ENCODE peak calls at places on chromosomes 16 and 17, in nine cellular contexts. One of them, this sample, is unnamed.

GRCh38 chr17:73214851-73215250 is 22.0 kb downstream of the COG1 start:
- DNase-seq in A673: no peak
- DNase-seq in IMR-90: no peak
- DNase-seq in heart left ventricle: no peak
- DNase-seq in right cardiac atrium: no peak
- DNase-seq in body of pancreas: no peak
- DNase-seq in aorta: no peak
- DNase-seq in naive thymus-derived CD4-positive, alpha-beta T cell: no peak
- DNase-seq in tibial nerve: no peak
- DNase-seq in this sample: no peak

GRCh38 chr17:19830061-19830460 is 37.7 kb downstream of the ULK2 start:
- DNase-seq in naive thymus-derived CD4-positive, alpha-beta T cell: no peak
- DNase-seq in tibial nerve: no peak
- DNase-seq in IMR-90: no peak
- DNase-seq in body of pancreas: no peak
- DNase-seq in aorta: no peak
- DNase-seq in heart left ventricle: no peak
- DNase-seq in A673: no peak
- DNase-seq in right cardiac atrium: no peak
- DNase-seq in this sample: no peak

GRCh38 chr17:231966-232807 is 50.7 kb upstream of the DOC2B start:
- DNase-seq in IMR-90: no peak
- DNase-seq in body of pancreas: peak
- DNase-seq in tibial nerve: no peak
- DNase-seq in A673: no peak
- DNase-seq in heart left ventricle: no peak
- DNase-seq in right cardiac atrium: peak
- DNase-seq in aorta: no peak
- DNase-seq in naive thymus-derived CD4-positive, alpha-beta T cell: no peak
- DNase-seq in this sample: peak

GRCh38 chr16:69166946-69167930 is 19.7 kb upstream of the SNTB2 start:
- DNase-seq in IMR-90: peak
- DNase-seq in A673: no peak
- DNase-seq in body of pancreas: no peak
- DNase-seq in aorta: no peak
- DNase-seq in naive thymus-derived CD4-positive, alpha-beta T cell: no peak
- DNase-seq in heart left ventricle: no peak
- DNase-seq in tibial nerve: no peak
- DNase-seq in right cardiac atrium: no peak
- DNase-seq in this sample: no peak

GRCh38 chr17:39700148-39700987 is 504 bp downstream of the ERBB2 start:
- DNase-seq in A673: peak
- DNase-seq in body of pancreas: peak
- DNase-seq in aorta: peak
- DNase-seq in IMR-90: peak
- DNase-seq in tibial nerve: no peak
- DNase-seq in naive thymus-derived CD4-positive, alpha-beta T cell: no peak
- DNase-seq in heart left ventricle: no peak
- DNase-seq in right cardiac atrium: peak
- DNase-seq in this sample: no peak

GRCh38 chr17:36946726-36947091 is 2.0 kb upstream of the AATF start:
- DNase-seq in tibial nerve: no peak
- DNase-seq in aorta: no peak
- DNase-seq in body of pancreas: no peak
- DNase-seq in A673: no peak
- DNase-seq in IMR-90: no peak
- DNase-seq in naive thymus-derived CD4-positive, alpha-beta T cell: no peak
- DNase-seq in heart left ventricle: no peak
- DNase-seq in right cardiac atrium: no peak
- DNase-seq in this sample: no peak

GRCh38 chr16:67158637-67159600 is 790 bp downstream of the TRADD start:
- DNase-seq in tibial nerve: no peak
- DNase-seq in aorta: peak
- DNase-seq in body of pancreas: peak
- DNase-seq in heart left ventricle: peak
- DNase-seq in A673: peak
- DNase-seq in IMR-90: no peak
- DNase-seq in right cardiac atrium: peak
- DNase-seq in naive thymus-derived CD4-positive, alpha-beta T cell: peak
- DNase-seq in this sample: peak

GRCh38 chr16:7397901-7398300 is 65.3 kb downstream of the RBFOX1 start:
- DNase-seq in aorta: no peak
- DNase-seq in right cardiac atrium: no peak
- DNase-seq in IMR-90: no peak
- DNase-seq in heart left ventricle: no peak
- DNase-seq in naive thymus-derived CD4-positive, alpha-beta T cell: no peak
- DNase-seq in body of pancreas: no peak
- DNase-seq in A673: peak
- DNase-seq in tibial nerve: no peak
- DNase-seq in this sample: no peak

GRCh38 chr16:74455213-74455612 is 33.9 kb upstream of the CLEC18B start:
- DNase-seq in IMR-90: peak
- DNase-seq in right cardiac atrium: no peak
- DNase-seq in aorta: no peak
- DNase-seq in naive thymus-derived CD4-positive, alpha-beta T cell: no peak
- DNase-seq in heart left ventricle: no peak
- DNase-seq in tibial nerve: no peak
- DNase-seq in body of pancreas: no peak
- DNase-seq in A673: no peak
- DNase-seq in this sample: no peak

GRCh38 chr17:20022701-20023100 is 13.5 kb downstream of the SPECC1 start:
- DNase-seq in A673: no peak
- DNase-seq in right cardiac atrium: no peak
- DNase-seq in heart left ventricle: no peak
- DNase-seq in body of pancreas: no peak
- DNase-seq in IMR-90: no peak
- DNase-seq in tibial nerve: no peak
- DNase-seq in naive thymus-derived CD4-positive, alpha-beta T cell: no peak
- DNase-seq in aorta: no peak
- DNase-seq in this sample: no peak

GRCh38 chr17:70047619-70048018 is 27.4 kb upstream of the KCNJ16 start:
- DNase-seq in heart left ventricle: no peak
- DNase-seq in naive thymus-derived CD4-positive, alpha-beta T cell: no peak
- DNase-seq in A673: no peak
- DNase-seq in right cardiac atrium: no peak
- DNase-seq in aorta: no peak
- DNase-seq in IMR-90: no peak
- DNase-seq in body of pancreas: no peak
- DNase-seq in tibial nerve: no peak
- DNase-seq in this sample: no peak

GRCh38 chr16:84315422-84315821 is 20.7 kb downstream of the WFDC1 start:
- DNase-seq in right cardiac atrium: no peak
- DNase-seq in IMR-90: peak
- DNase-seq in aorta: no peak
- DNase-seq in body of pancreas: no peak
- DNase-seq in A673: no peak
- DNase-seq in heart left ventricle: no peak
- DNase-seq in naive thymus-derived CD4-positive, alpha-beta T cell: no peak
- DNase-seq in tibial nerve: no peak
- DNase-seq in this sample: no peak

GRCh38 chr17:65553646-65554567 is 7.5 kb downstream of the AXIN2 start:
- DNase-seq in naive thymus-derived CD4-positive, alpha-beta T cell: no peak
- DNase-seq in right cardiac atrium: peak
- DNase-seq in tibial nerve: no peak
- DNase-seq in heart left ventricle: no peak
- DNase-seq in IMR-90: peak
- DNase-seq in A673: no peak
- DNase-seq in aorta: no peak
- DNase-seq in body of pancreas: peak
- DNase-seq in this sample: no peak

GRCh38 chr16:86300746-86301480 is 209.4 kb upstream of the FOXF1 start:
- DNase-seq in right cardiac atrium: no peak
- DNase-seq in aorta: no peak
- DNase-seq in tibial nerve: no peak
- DNase-seq in IMR-90: peak
- DNase-seq in heart left ventricle: no peak
- DNase-seq in body of pancreas: no peak
- DNase-seq in naive thymus-derived CD4-positive, alpha-beta T cell: no peak
- DNase-seq in A673: no peak
- DNase-seq in this sample: no peak
- H3K4me3 ChIP-seq in right cardiac atrium: no peak
- H3K4me3 ChIP-seq in aorta: no peak
- H3K4me3 ChIP-seq in tibial nerve: no peak
- H3K4me3 ChIP-seq in IMR-90: peak
- H3K4me3 ChIP-seq in heart left ventricle: no peak
- H3K4me3 ChIP-seq in body of pancreas: no peak
- H3K4me3 ChIP-seq in naive thymus-derived CD4-positive, alpha-beta T cell: no peak
- H3K4me3 ChIP-seq in A673: no peak
- H3K4me3 ChIP-seq in this sample: no peak

DNA sequence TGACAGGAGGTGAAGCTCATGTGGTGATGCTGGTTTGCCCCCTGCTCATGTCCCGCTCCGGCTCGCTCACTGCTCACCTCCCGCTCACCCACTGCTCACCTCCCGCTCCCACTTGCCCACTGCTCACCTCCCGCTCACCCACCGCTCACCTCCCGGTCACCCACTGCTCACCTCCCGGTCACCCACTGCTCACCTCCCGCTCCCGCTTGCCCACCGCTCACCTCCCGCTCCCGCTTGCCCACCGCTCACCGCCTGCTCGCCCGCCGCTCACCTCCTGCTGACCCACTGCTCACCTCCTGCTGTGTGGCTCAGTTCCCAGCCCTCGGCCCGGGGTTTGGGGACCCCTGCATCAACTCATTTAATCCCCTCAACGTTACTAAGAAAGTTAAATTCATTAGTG is 39.1 kb upstream of the SHISA9 start:
- DNase-seq in A673: no peak
- DNase-seq in aorta: no peak
- DNase-seq in heart left ventricle: no peak
- DNase-seq in IMR-90: no peak
- DNase-seq in naive thymus-derived CD4-positive, alpha-beta T cell: no peak
- DNase-seq in body of pancreas: no peak
- DNase-seq in tibial nerve: no peak
- DNase-seq in right cardiac atrium: no peak
- DNase-seq in this sample: no peak
- H3K27ac ChIP-seq in A673: no peak
- H3K27ac ChIP-seq in aorta: no peak
- H3K27ac ChIP-seq in heart left ventricle: no peak
- H3K27ac ChIP-seq in IMR-90: no peak
- H3K27ac ChIP-seq in naive thymus-derived CD4-positive, alpha-beta T cell: no peak
- H3K27ac ChIP-seq in body of pancreas: no peak
- H3K27ac ChIP-seq in tibial nerve: no peak
- H3K27ac ChIP-seq in right cardiac atrium: no peak
- H3K27ac ChIP-seq in this sample: no peak

DNA sequence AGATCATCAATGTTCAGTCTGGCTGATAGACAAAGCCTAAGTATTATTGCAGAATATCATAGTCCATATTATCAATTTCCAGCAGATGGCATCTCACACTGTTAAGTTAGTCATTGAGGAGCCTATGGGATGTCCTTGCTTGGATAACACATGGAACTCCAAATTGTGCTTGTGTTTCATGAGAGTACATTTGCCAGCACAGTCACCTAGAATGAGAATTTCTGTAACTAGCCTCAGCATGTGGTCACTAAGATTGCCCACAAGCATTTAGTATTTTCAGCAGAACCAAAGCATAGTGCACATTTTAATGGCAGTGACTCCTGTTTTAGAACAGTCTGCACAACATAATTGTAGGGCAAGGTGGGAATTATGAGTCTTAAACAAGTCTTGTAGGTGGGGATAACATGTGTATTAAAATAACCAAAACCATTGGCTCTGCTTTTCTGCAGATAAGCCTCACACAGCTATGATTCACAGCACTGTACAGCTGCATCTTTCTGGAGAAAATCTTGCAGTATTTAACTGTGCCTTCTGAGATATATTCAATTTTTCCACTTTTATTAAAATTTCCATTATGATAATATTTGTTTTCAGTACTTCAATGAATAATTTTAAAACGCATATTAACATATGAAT is 882.8 kb upstream of the SOX9 start:
- DNase-seq in A673: peak
- DNase-seq in IMR-90: peak
- DNase-seq in aorta: no peak
- DNase-seq in tibial nerve: no peak
- DNase-seq in body of pancreas: no peak
- DNase-seq in naive thymus-derived CD4-positive, alpha-beta T cell: no peak
- DNase-seq in heart left ventricle: no peak
- DNase-seq in right cardiac atrium: no peak
- DNase-seq in this sample: peak
- H3K4me3 ChIP-seq in A673: no peak
- H3K4me3 ChIP-seq in IMR-90: no peak
- H3K4me3 ChIP-seq in aorta: no peak
- H3K4me3 ChIP-seq in tibial nerve: no peak
- H3K4me3 ChIP-seq in body of pancreas: no peak
- H3K4me3 ChIP-seq in naive thymus-derived CD4-positive, alpha-beta T cell: no peak
- H3K4me3 ChIP-seq in heart left ventricle: no peak
- H3K4me3 ChIP-seq in right cardiac atrium: no peak
- H3K4me3 ChIP-seq in this sample: no peak

GRCh38 chr17:77163521-77164280 is 22.9 kb downstream of the SEC14L1 start:
- DNase-seq in IMR-90: no peak
- DNase-seq in naive thymus-derived CD4-positive, alpha-beta T cell: no peak
- DNase-seq in right cardiac atrium: no peak
- DNase-seq in tibial nerve: no peak
- DNase-seq in heart left ventricle: no peak
- DNase-seq in aorta: no peak
- DNase-seq in body of pancreas: no peak
- DNase-seq in A673: no peak
- DNase-seq in this sample: no peak

GRCh38 chr17:77167472-77168306 is 26.9 kb downstream of the SEC14L1 start:
- DNase-seq in A673: no peak
- DNase-seq in tibial nerve: no peak
- DNase-seq in right cardiac atrium: no peak
- DNase-seq in body of pancreas: no peak
- DNase-seq in naive thymus-derived CD4-positive, alpha-beta T cell: no peak
- DNase-seq in heart left ventricle: no peak
- DNase-seq in aorta: no peak
- DNase-seq in IMR-90: no peak
- DNase-seq in this sample: peak

GRCh38 chr17:77164483-77165030 is 23.8 kb downstream of the SEC14L1 start:
- DNase-seq in A673: no peak
- DNase-seq in right cardiac atrium: peak
- DNase-seq in tibial nerve: no peak
- DNase-seq in body of pancreas: no peak
- DNase-seq in heart left ventricle: no peak
- DNase-seq in aorta: no peak
- DNase-seq in naive thymus-derived CD4-positive, alpha-beta T cell: no peak
- DNase-seq in IMR-90: peak
- DNase-seq in this sample: no peak

GRCh38 chr17:77163001-77163400 is 22.2 kb downstream of the SEC14L1 start:
- DNase-seq in heart left ventricle: no peak
- DNase-seq in body of pancreas: peak
- DNase-seq in naive thymus-derived CD4-positive, alpha-beta T cell: no peak
- DNase-seq in IMR-90: peak
- DNase-seq in tibial nerve: no peak
- DNase-seq in A673: no peak
- DNase-seq in right cardiac atrium: no peak
- DNase-seq in aorta: no peak
- DNase-seq in this sample: no peak

GRCh38 chr17:77165577-77165976 is 24.8 kb downstream of the SEC14L1 start:
- DNase-seq in aorta: no peak
- DNase-seq in A673: no peak
- DNase-seq in IMR-90: no peak
- DNase-seq in heart left ventricle: no peak
- DNase-seq in tibial nerve: no peak
- DNase-seq in right cardiac atrium: no peak
- DNase-seq in naive thymus-derived CD4-positive, alpha-beta T cell: no peak
- DNase-seq in body of pancreas: no peak
- DNase-seq in this sample: no peak
- H3K27ac ChIP-seq in aorta: no peak
- H3K27ac ChIP-seq in A673: no peak
- H3K27ac ChIP-seq in IMR-90: no peak
- H3K27ac ChIP-seq in heart left ventricle: peak
- H3K27ac ChIP-seq in tibial nerve: no peak
- H3K27ac ChIP-seq in right cardiac atrium: no peak
- H3K27ac ChIP-seq in naive thymus-derived CD4-positive, alpha-beta T cell: no peak
- H3K27ac ChIP-seq in body of pancreas: peak
- H3K27ac ChIP-seq in this sample: peak

This sample was measured in OCI-LY7.